ENCODE peak calls at places on chromosomes 13 and 19, in eight cellular contexts. One of them, this sample, is unnamed.

GRCh38 chr19:46926201-46927071 is 65.6 kb downstream of the ARHGAP35 start:
- DNase-seq in prostate gland: no peak
- DNase-seq in cardiac muscle cell: no peak
- DNase-seq in upper lobe of right lung: no peak
- DNase-seq in psoas muscle: no peak
- DNase-seq in IMR-90: no peak
- DNase-seq in fibroblast of lung: no peak
- DNase-seq in stomach: no peak
- DNase-seq in this sample: no peak

GRCh38 chr13:21333186-21333585 is 125.9 kb downstream of the ZDHHC20 start:
- DNase-seq in prostate gland: no peak
- DNase-seq in cardiac muscle cell: no peak
- DNase-seq in upper lobe of right lung: no peak
- DNase-seq in psoas muscle: no peak
- DNase-seq in IMR-90: no peak
- DNase-seq in fibroblast of lung: no peak
- DNase-seq in stomach: no peak
- DNase-seq in this sample: no peak

GRCh38 chr19:45848922-45849321 is 14.0 kb downstream of the SYMPK start:
- DNase-seq in prostate gland: no peak
- DNase-seq in cardiac muscle cell: no peak
- DNase-seq in upper lobe of right lung: no peak
- DNase-seq in psoas muscle: no peak
- DNase-seq in IMR-90: no peak
- DNase-seq in fibroblast of lung: no peak
- DNase-seq in stomach: no peak
- DNase-seq in this sample: no peak

GRCh38 chr19:16447015-16447384 is 24.8 kb downstream of the EPS15L1 start:
- DNase-seq in prostate gland: no peak
- DNase-seq in cardiac muscle cell: peak
- DNase-seq in upper lobe of right lung: peak
- DNase-seq in psoas muscle: peak
- DNase-seq in IMR-90: peak
- DNase-seq in fibroblast of lung: peak
- DNase-seq in stomach: peak
- DNase-seq in this sample: no peak

GRCh38 chr19:28208745-28209144 is 1004.2 kb downstream of the UQCRFS1 start:
- DNase-seq in prostate gland: no peak
- DNase-seq in cardiac muscle cell: no peak
- DNase-seq in upper lobe of right lung: no peak
- DNase-seq in psoas muscle: no peak
- DNase-seq in IMR-90: no peak
- DNase-seq in fibroblast of lung: no peak
- DNase-seq in stomach: no peak
- DNase-seq in this sample: no peak

GRCh38 chr19:32063601-32064000 is 281.8 kb upstream of the ZNF507 start:
- DNase-seq in prostate gland: no peak
- DNase-seq in cardiac muscle cell: no peak
- DNase-seq in upper lobe of right lung: no peak
- DNase-seq in psoas muscle: no peak
- DNase-seq in IMR-90: no peak
- DNase-seq in fibroblast of lung: no peak
- DNase-seq in stomach: no peak
- DNase-seq in this sample: no peak

GRCh38 chr19:47471733-47472457 is at the start of gene SLC8A2:
- DNase-seq in prostate gland: peak
- DNase-seq in cardiac muscle cell: peak
- DNase-seq in upper lobe of right lung: peak
- DNase-seq in psoas muscle: peak
- DNase-seq in IMR-90: peak
- DNase-seq in fibroblast of lung: peak
- DNase-seq in stomach: peak
- DNase-seq in this sample: no peak

GRCh38 chr13:21957833-21958232 is 287.0 kb downstream of the FGF9 start:
- DNase-seq in prostate gland: no peak
- DNase-seq in cardiac muscle cell: no peak
- DNase-seq in upper lobe of right lung: no peak
- DNase-seq in psoas muscle: no peak
- DNase-seq in IMR-90: peak
- DNase-seq in fibroblast of lung: peak
- DNase-seq in stomach: no peak
- DNase-seq in this sample: no peak

GRCh38 chr19:13207237-13208130 is 57.3 kb downstream of the IER2 start:
- DNase-seq in prostate gland: no peak
- DNase-seq in cardiac muscle cell: no peak
- DNase-seq in upper lobe of right lung: peak
- DNase-seq in psoas muscle: peak
- DNase-seq in IMR-90: no peak
- DNase-seq in fibroblast of lung: no peak
- DNase-seq in stomach: no peak
- DNase-seq in this sample: no peak

GRCh38 chr13:24214528-24214927 is 54.0 kb downstream of the SPATA13 start:
- DNase-seq in prostate gland: no peak
- DNase-seq in cardiac muscle cell: no peak
- DNase-seq in upper lobe of right lung: no peak
- DNase-seq in psoas muscle: no peak
- DNase-seq in IMR-90: no peak
- DNase-seq in fibroblast of lung: no peak
- DNase-seq in stomach: no peak
- DNase-seq in this sample: no peak

GRCh38 chr13:21548577-21548976 is 55.4 kb downstream of the MICU2 start:
- DNase-seq in prostate gland: no peak
- DNase-seq in cardiac muscle cell: no peak
- DNase-seq in upper lobe of right lung: no peak
- DNase-seq in psoas muscle: no peak
- DNase-seq in IMR-90: no peak
- DNase-seq in fibroblast of lung: no peak
- DNase-seq in stomach: no peak
- DNase-seq in this sample: no peak

GRCh38 chr19:39705578-39706188 is 1.4 kb downstream of the LGALS14 start:
- DNase-seq in prostate gland: no peak
- DNase-seq in cardiac muscle cell: no peak
- DNase-seq in upper lobe of right lung: no peak
- DNase-seq in psoas muscle: no peak
- DNase-seq in IMR-90: no peak
- DNase-seq in fibroblast of lung: no peak
- DNase-seq in stomach: no peak
- DNase-seq in this sample: no peak

GRCh38 chr13:106756446-106756845 is 188.5 kb upstream of the ARGLU1 start:
- DNase-seq in prostate gland: no peak
- DNase-seq in cardiac muscle cell: peak
- DNase-seq in upper lobe of right lung: no peak
- DNase-seq in psoas muscle: no peak
- DNase-seq in IMR-90: no peak
- DNase-seq in fibroblast of lung: no peak
- DNase-seq in stomach: no peak
- DNase-seq in this sample: no peak

GRCh38 chr19:1884719-1885334 is 469 bp downstream of the ABHD17A start:
- DNase-seq in prostate gland: no peak
- DNase-seq in cardiac muscle cell: peak
- DNase-seq in upper lobe of right lung: no peak
- DNase-seq in psoas muscle: no peak
- DNase-seq in IMR-90: no peak
- DNase-seq in fibroblast of lung: no peak
- DNase-seq in stomach: no peak
- DNase-seq in this sample: no peak

GRCh38 chr13:22064854-22065646 is 394.2 kb downstream of the FGF9 start:
- DNase-seq in prostate gland: no peak
- DNase-seq in cardiac muscle cell: peak
- DNase-seq in upper lobe of right lung: no peak
- DNase-seq in psoas muscle: no peak
- DNase-seq in IMR-90: no peak
- DNase-seq in fibroblast of lung: no peak
- DNase-seq in stomach: no peak
- DNase-seq in this sample: no peak

GRCh38 chr19:1289395-1290244 is 3.9 kb downstream of the EFNA2 start:
- DNase-seq in prostate gland: no peak
- DNase-seq in cardiac muscle cell: no peak
- DNase-seq in upper lobe of right lung: no peak
- DNase-seq in psoas muscle: no peak
- DNase-seq in IMR-90: no peak
- DNase-seq in fibroblast of lung: no peak
- DNase-seq in stomach: no peak
- DNase-seq in this sample: no peak

GRCh38 chr13:24670174-24670573 is 10.0 kb upstream of the ATP12A start:
- DNase-seq in prostate gland: no peak
- DNase-seq in cardiac muscle cell: no peak
- DNase-seq in upper lobe of right lung: no peak
- DNase-seq in psoas muscle: no peak
- DNase-seq in IMR-90: no peak
- DNase-seq in fibroblast of lung: no peak
- DNase-seq in stomach: no peak
- DNase-seq in this sample: no peak

GRCh38 chr19:5963855-5964254 is 14.1 kb downstream of the RANBP3 start:
- DNase-seq in prostate gland: no peak
- DNase-seq in cardiac muscle cell: no peak
- DNase-seq in upper lobe of right lung: no peak
- DNase-seq in psoas muscle: no peak
- DNase-seq in IMR-90: no peak
- DNase-seq in fibroblast of lung: no peak
- DNase-seq in stomach: no peak
- DNase-seq in this sample: no peak

GRCh38 chr19:11200931-11201330 is 3.6 kb upstream of the KANK2 start:
- DNase-seq in prostate gland: no peak
- DNase-seq in cardiac muscle cell: no peak
- DNase-seq in upper lobe of right lung: no peak
- DNase-seq in psoas muscle: peak
- DNase-seq in IMR-90: no peak
- DNase-seq in fibroblast of lung: no peak
- DNase-seq in stomach: no peak
- DNase-seq in this sample: no peak

GRCh38 chr19:7871280-7871529 is 3.0 kb downstream of the PRR36 start:
- DNase-seq in prostate gland: no peak
- DNase-seq in cardiac muscle cell: peak
- DNase-seq in upper lobe of right lung: no peak
- DNase-seq in psoas muscle: no peak
- DNase-seq in IMR-90: no peak
- DNase-seq in fibroblast of lung: no peak
- DNase-seq in stomach: no peak
- DNase-seq in this sample: no peak

GRCh38 chr13:79581870-79582315 is 100.9 kb downstream of the NDFIP2 start:
- DNase-seq in prostate gland: peak
- DNase-seq in cardiac muscle cell: no peak
- DNase-seq in upper lobe of right lung: no peak
- DNase-seq in psoas muscle: peak
- DNase-seq in IMR-90: peak
- DNase-seq in fibroblast of lung: peak
- DNase-seq in stomach: no peak
- DNase-seq in this sample: peak

GRCh38 chr19:57708641-57709354 is at the start of gene ZNF154:
- DNase-seq in prostate gland: peak
- DNase-seq in cardiac muscle cell: peak
- DNase-seq in upper lobe of right lung: peak
- DNase-seq in psoas muscle: peak
- DNase-seq in IMR-90: peak
- DNase-seq in fibroblast of lung: peak
- DNase-seq in stomach: no peak
- DNase-seq in this sample: no peak
- H3K27ac ChIP-seq in prostate gland: peak
- H3K27ac ChIP-seq in cardiac muscle cell: peak
- H3K27ac ChIP-seq in upper lobe of right lung: peak
- H3K27ac ChIP-seq in psoas muscle: peak
- H3K27ac ChIP-seq in IMR-90: peak
- H3K27ac ChIP-seq in fibroblast of lung: peak
- H3K27ac ChIP-seq in stomach: no peak
- H3K27ac ChIP-seq in this sample: peak

GRCh38 chr19:17747205-17748098 is 3.8 kb upstream of the FCHO1 start:
- DNase-seq in prostate gland: peak
- DNase-seq in cardiac muscle cell: peak
- DNase-seq in upper lobe of right lung: peak
- DNase-seq in psoas muscle: peak
- DNase-seq in IMR-90: peak
- DNase-seq in fibroblast of lung: peak
- DNase-seq in stomach: peak
- DNase-seq in this sample: peak
- H3K27ac ChIP-seq in prostate gland: no peak
- H3K27ac ChIP-seq in cardiac muscle cell: no peak
- H3K27ac ChIP-seq in upper lobe of right lung: no peak
- H3K27ac ChIP-seq in psoas muscle: no peak
- H3K27ac ChIP-seq in IMR-90: no peak
- H3K27ac ChIP-seq in fibroblast of lung: no peak
- H3K27ac ChIP-seq in stomach: no peak
- H3K27ac ChIP-seq in this sample: no peak

DNA sequence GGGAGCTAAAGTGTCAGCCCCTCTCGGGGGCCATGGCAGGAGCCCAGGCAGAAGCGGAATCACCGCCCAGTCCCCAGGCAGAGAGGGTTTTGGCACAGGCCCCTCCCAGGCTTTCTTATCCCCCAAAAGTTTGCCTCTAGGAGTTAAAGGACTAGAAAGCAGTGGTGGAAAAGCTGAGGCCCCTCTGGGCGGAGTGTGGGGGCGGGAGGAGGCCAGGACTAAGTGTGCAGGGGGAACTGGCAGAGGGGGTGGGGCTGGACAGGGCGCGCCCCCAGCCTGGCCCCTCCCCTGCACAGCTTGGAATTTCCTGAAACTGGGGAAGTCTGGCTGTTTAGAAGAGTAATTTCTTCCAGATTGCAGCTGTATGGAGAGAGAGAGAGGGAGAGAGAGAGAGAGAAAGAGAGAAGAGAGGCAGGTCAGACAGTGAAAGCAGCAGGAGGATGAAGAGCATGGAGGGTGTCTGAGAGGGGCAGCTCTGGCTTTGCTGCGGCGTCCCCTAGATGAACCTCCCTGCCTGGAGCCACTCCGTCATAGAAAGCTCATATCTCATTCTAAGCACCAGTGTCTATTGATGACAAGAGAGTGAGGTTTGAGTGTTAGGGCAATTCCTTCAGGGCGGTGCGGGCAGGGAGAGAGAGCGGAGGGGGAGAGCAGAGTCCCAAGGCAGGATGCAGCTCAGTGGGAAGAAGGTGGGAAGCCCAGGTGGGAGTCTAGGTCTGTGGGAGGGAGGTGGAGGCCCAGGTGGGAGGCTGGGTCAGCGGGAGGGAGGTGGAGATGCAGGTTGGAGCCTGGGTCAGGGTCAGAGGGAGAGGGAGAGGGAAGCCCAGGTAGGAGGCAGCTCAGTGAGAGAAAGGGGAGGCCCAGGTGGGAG is at the start of gene CDC42EP5:
- DNase-seq in prostate gland: peak
- DNase-seq in cardiac muscle cell: peak
- DNase-seq in upper lobe of right lung: no peak
- DNase-seq in psoas muscle: peak
- DNase-seq in IMR-90: peak
- DNase-seq in fibroblast of lung: peak
- DNase-seq in stomach: peak
- DNase-seq in this sample: no peak
- H3K27ac ChIP-seq in prostate gland: peak
- H3K27ac ChIP-seq in cardiac muscle cell: peak
- H3K27ac ChIP-seq in upper lobe of right lung: peak
- H3K27ac ChIP-seq in psoas muscle: peak
- H3K27ac ChIP-seq in IMR-90: peak
- H3K27ac ChIP-seq in fibroblast of lung: no peak
- H3K27ac ChIP-seq in stomach: peak
- H3K27ac ChIP-seq in this sample: peak

GRCh38 chr19:21680026-21680425 is 87.4 kb downstream of the ZNF100 start:
- DNase-seq in prostate gland: no peak
- DNase-seq in cardiac muscle cell: no peak
- DNase-seq in upper lobe of right lung: no peak
- DNase-seq in psoas muscle: no peak
- DNase-seq in IMR-90: no peak
- DNase-seq in fibroblast of lung: no peak
- DNase-seq in stomach: no peak
- DNase-seq in this sample: no peak

GRCh38 chr19:21677696-21678418 is 89.5 kb downstream of the ZNF100 start:
- DNase-seq in prostate gland: no peak
- DNase-seq in cardiac muscle cell: no peak
- DNase-seq in upper lobe of right lung: no peak
- DNase-seq in psoas muscle: no peak
- DNase-seq in IMR-90: no peak
- DNase-seq in fibroblast of lung: no peak
- DNase-seq in stomach: no peak
- DNase-seq in this sample: no peak

GRCh38 chr19:21680679-21681078 is 86.7 kb downstream of the ZNF100 start:
- DNase-seq in prostate gland: no peak
- DNase-seq in cardiac muscle cell: no peak
- DNase-seq in upper lobe of right lung: no peak
- DNase-seq in psoas muscle: no peak
- DNase-seq in IMR-90: no peak
- DNase-seq in fibroblast of lung: no peak
- DNase-seq in stomach: no peak
- DNase-seq in this sample: no peak
- H3K27ac ChIP-seq in prostate gland: no peak
- H3K27ac ChIP-seq in cardiac muscle cell: no peak
- H3K27ac ChIP-seq in upper lobe of right lung: no peak
- H3K27ac ChIP-seq in psoas muscle: no peak
- H3K27ac ChIP-seq in IMR-90: no peak
- H3K27ac ChIP-seq in fibroblast of lung: no peak
- H3K27ac ChIP-seq in stomach: no peak
- H3K27ac ChIP-seq in this sample: no peak